ENCODE peak calls at places on chromosomes 7 and 10, in five cellular contexts. C is foreskin fibroblast, I is BJ, L is transverse colon, Z is cardiac fibroblast. H is an unnamed sample.

GRCh38 chr7:154253810-154254209 is 201.6 kb downstream of the DPP6 start:
- DNase-seq in C (no peak), I (no peak), L (no peak), Z (no peak), H (no peak)

GRCh38 chr7:70352088-70352487 is 753.8 kb downstream of the AUTS2 start:
- DNase-seq in C (no peak), I (no peak), L (no peak), Z (no peak), H (no peak)

GRCh38 chr7:139494835-139495568 is 11.5 kb upstream of the KLRG2 start:
- DNase-seq in C (no peak), I (no peak), L (no peak), Z (no peak), H (no peak)

GRCh38 chr7:47303014-47303694 is 278.8 kb downstream of the TNS3 start:
- DNase-seq in C (no peak), I (no peak), L (no peak), Z (no peak), H (no peak)

GRCh38 chr7:106657085-106657991 is 3.6 kb downstream of the CCDC71L start:
- DNase-seq in C (no peak), I (no peak), L (no peak), Z (peak), H (no peak)

GRCh38 chr10:132464256-132465192 is 67.5 kb downstream of the PWWP2B start:
- DNase-seq in C (peak), I (no peak), L (peak), Z (no peak), H (no peak)

GRCh38 chr10:118870467-118871243 is 115.9 kb upstream of the CACUL1 start:
- DNase-seq in C (peak), I (peak), L (no peak), Z (peak), H (no peak)

GRCh38 chr7:72039460-72039859 is 372.7 kb downstream of the CALN1 start:
- DNase-seq in C (no peak), I (no peak), L (no peak), Z (no peak), H (no peak)

GRCh38 chr7:122532406-122533269 is 166.3 kb downstream of the RNF133 start:
- DNase-seq in C (peak), I (no peak), L (no peak), Z (peak), H (no peak)

GRCh38 chr7:130490888-130491771 is 755 bp upstream of the MEST start:
- DNase-seq in C (peak), I (no peak), L (peak), Z (peak), H (no peak)

GRCh38 chr7:150451833-150452431 is 1.5 kb downstream of the GIMAP8 start:
- DNase-seq in C (no peak), I (no peak), L (no peak), Z (no peak), H (no peak)

GRCh38 chr7:133789951-133790350 is 337.2 kb upstream of the LRGUK start:
- DNase-seq in C (no peak), I (no peak), L (no peak), Z (peak), H (no peak)

GRCh38 chr7:8418627-8419245 is 14.7 kb upstream of the NXPH1 start:
- DNase-seq in C (peak), I (peak), L (peak), Z (peak), H (peak)

GRCh38 chr10:70693619-70694286 is 21.4 kb downstream of the ADAMTS14 start:
- DNase-seq in C (peak), I (peak), L (no peak), Z (peak), H (peak)

GRCh38 chr10:99369551-99369950 is 40.4 kb downstream of the CNNM1 start:
- DNase-seq in C (peak), I (peak), L (no peak), Z (no peak), H (no peak)

GRCh38 chr7:2066251-2066919 is 166.4 kb downstream of the MAD1L1 start:
- DNase-seq in C (peak), I (no peak), L (no peak), Z (no peak), H (no peak)

GRCh38 chr10:64313967-64314366 is 792.8 kb downstream of the REEP3 start:
- DNase-seq in C (no peak), I (no peak), L (no peak), Z (no peak), H (no peak)

GRCh38 chr10:48234295-48234694 is 40.2 kb downstream of the FRMPD2 start:
- DNase-seq in C (no peak), I (no peak), L (no peak), Z (no peak), H (no peak)

GRCh38 chr10:130221456-130222375 is 85.5 kb downstream of the GLRX3 start:
- DNase-seq in C (no peak), I (no peak), L (no peak), Z (no peak), H (no peak)

GRCh38 chr10:104273291-104273690 is 4.3 kb downstream of the GSTO2 start:
- DNase-seq in C (peak), I (no peak), L (no peak), Z (peak), H (no peak)

GRCh38 chr7:35818513-35818912 is 17.7 kb downstream of the SEPTIN7 start:
- DNase-seq in C (no peak), I (no peak), L (no peak), Z (no peak), H (no peak)

GRCh38 chr10:51260376-51260775 is 186.1 kb downstream of the PRKG1 start:
- DNase-seq in C (no peak), I (no peak), L (no peak), Z (no peak), H (no peak)

GRCh38 chr7:156576216-156577063 is 64.1 kb upstream of the RNF32 start:
- DNase-seq in C (no peak), I (no peak), L (no peak), Z (no peak), H (no peak)

GRCh38 chr10:129809841-129810240 is 154.2 kb downstream of the EBF3 start:
- DNase-seq in C (no peak), I (no peak), L (no peak), Z (no peak), H (no peak)

GRCh38 chr10:132627736-132628512 is 90.3 kb downstream of the INPP5A start:
- DNase-seq in C (peak), I (peak), L (no peak), Z (peak), H (no peak)

GRCh38 chr7:126450269-126450671 is 802.5 kb downstream of the GRM8 start:
- DNase-seq in C (no peak), I (no peak), L (no peak), Z (no peak), H (no peak)

GRCh38 chr10:60818134-60818770 is 40.0 kb downstream of the CDK1 start:
- DNase-seq in C (peak), I (peak), L (no peak), Z (peak), H (no peak)

GRCh38 chr7:97982647-97983046 is 7.3 kb downstream of the OCM2 start:
- DNase-seq in C (no peak), I (no peak), L (no peak), Z (no peak), H (no peak)

GRCh38 chr7:108335264-108335918 is 120.8 kb downstream of the NRCAM start:
- DNase-seq in C (peak), I (no peak), L (no peak), Z (peak), H (no peak)

GRCh38 chr7:99036531-99037175 is 107.3 kb downstream of the SMURF1 start:
- DNase-seq in C (peak), I (no peak), L (no peak), Z (peak), H (no peak)

GRCh38 chr10:128324058-128324457 is 197.8 kb upstream of the MKI67 start:
- DNase-seq in C (no peak), I (no peak), L (peak), Z (no peak), H (no peak)

GRCh38 chr10:78925275-78925674 is 143.5 kb upstream of the ZMIZ1 start:
- DNase-seq in C (no peak), I (no peak), L (no peak), Z (no peak), H (no peak)

GRCh38 chr10:32190890-32191491 is 134.8 kb upstream of the KIF5B start:
- DNase-seq in C (peak), I (no peak), L (no peak), Z (peak), H (no peak)

GRCh38 chr7:17239683-17240521 is 58.5 kb upstream of the AHR start:
- DNase-seq in C (peak), I (no peak), L (no peak), Z (peak), H (no peak)

GRCh38 chr10:5818894-5819293 is 5.7 kb upstream of the GDI2 start:
- DNase-seq in C (no peak), I (no peak), L (no peak), Z (no peak), H (no peak)

GRCh38 chr10:5814110-5815107 is 1.2 kb upstream of the GDI2 start:
- DNase-seq in C (peak), I (no peak), L (no peak), Z (peak), H (no peak)

GRCh38 chr10:5816170-5816569 is 2.9 kb upstream of the GDI2 start:
- DNase-seq in C (no peak), I (no peak), L (no peak), Z (no peak), H (no peak)

GRCh38 chr10:5818048-5818331 is 4.8 kb upstream of the GDI2 start:
- DNase-seq in C (no peak), I (no peak), L (no peak), Z (no peak), H (no peak)

GRCh38 chr10:5817322-5818047 is 4.3 kb upstream of the GDI2 start:
- DNase-seq in C (no peak), I (no peak), L (no peak), Z (no peak), H (no peak)
- H3K4me3 ChIP-seq in C (no peak), I (no peak), L (no peak), Z (no peak), H (no peak)

GRCh38 chr10:97648557-97649404 is 8.3 kb downstream of the PI4K2A start:
- DNase-seq in C (peak), I (peak), L (no peak), Z (peak), H (peak)
- H3K4me3 ChIP-seq in C (no peak), I (no peak), L (no peak), Z (no peak), H (no peak)

DNA sequence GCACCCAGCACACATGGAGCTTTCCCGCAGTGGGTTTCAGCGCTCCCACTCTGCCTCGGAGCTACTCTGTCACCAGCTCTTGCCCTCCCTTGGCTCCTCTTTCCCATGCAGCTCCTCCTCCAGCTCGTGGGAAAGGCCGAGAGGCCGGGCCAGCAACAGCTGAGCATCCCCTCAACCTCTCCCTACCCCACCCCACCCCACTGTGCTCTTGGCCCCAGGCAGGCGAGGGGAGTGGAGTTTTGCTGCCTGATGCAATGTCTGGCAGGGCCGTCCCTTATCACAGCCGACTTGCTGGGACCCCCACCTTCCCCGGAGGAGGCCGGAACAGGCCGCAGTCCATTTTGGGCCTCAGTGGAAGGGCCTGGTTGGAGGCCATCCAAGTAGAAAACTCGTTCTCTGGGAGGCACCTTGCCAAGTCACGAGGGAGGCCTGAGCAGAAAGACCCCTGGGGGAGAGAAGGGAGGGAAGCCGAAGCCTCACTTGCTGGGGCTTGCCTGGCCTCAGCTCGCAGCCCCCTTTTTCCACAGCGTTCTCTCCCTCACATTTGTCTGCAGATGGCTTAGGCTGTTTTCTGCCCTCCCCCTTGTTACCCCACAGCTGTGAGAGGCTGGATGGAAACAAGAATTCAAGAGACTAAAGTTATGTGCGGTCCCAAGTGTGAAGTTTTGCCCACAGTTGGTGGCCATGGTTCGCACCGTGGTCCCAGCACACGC is 35.3 kb downstream of the CHST3 start:
- DNase-seq in C (peak), I (peak), L (peak), Z (peak), H (no peak)
- H3K4me3 ChIP-seq in C (peak), I (no peak), L (no peak), Z (no peak), H (no peak)

GRCh38 chr10:126227762-126228134 is 160.5 kb downstream of the ADAM12 start:
- DNase-seq in C (peak), I (no peak), L (no peak), Z (peak), H (peak)
- H3K4me3 ChIP-seq in C (no peak), I (no peak), L (no peak), Z (no peak), H (no peak)

DNA sequence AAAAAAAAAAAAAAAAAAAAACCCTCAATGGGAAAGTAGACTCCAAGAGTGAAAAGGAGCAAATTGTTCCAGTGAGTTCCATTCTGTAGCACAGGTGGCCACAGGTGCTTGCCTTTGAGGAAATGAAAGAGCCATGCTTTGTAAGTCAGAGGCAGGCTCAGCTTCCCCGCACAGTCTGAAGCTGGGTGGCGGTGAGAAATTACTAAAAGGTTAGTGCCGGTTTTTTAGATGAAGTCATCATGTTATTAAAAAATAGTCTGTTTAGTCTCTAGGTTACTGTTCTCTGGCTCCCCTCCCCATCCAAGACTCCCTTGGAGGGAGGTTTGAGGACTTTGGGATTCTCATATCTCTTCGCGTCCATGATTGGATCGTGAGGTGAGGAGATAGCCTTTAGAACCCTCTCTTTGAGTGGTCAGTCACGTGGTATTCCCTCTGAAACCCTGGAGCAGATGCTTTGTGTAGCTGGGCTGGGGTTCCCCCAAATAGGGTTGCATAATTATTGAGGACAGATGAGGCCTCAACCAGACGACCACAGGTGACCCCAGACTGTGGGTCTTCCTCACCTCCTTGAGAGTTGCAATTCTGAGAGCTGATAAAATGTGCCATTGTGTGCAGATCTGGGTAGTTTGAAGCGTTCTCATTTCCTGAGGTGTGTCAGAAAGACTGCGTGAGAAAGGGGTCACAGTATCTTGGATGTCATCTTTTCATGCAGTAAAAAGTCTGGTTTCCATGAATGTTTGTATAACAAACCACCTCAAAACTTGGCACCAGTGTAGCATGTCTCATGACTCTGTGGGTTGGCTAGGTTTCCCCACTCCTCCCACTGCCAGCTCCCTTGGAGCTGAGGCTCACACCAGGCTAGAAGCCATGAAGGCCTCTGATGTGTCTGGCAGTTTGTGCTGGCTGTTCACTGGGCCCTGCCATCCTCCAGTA is 27.1 kb downstream of the OGDH start:
- DNase-seq in C (peak), I (peak), L (peak), Z (peak), H (peak)
- H3K4me3 ChIP-seq in C (no peak), I (no peak), L (no peak), Z (no peak), H (no peak)